ENCODE peak calls at places on chromosomes 7 and 10, in nine cellular contexts. H is HCT116, V is Peyer's patch, C is fibroblast of lung, J is H9, E is transverse colon, U is psoas muscle, O is heart left ventricle, L is astrocyte. K is an unnamed sample.
A peak's percentile ranks its signal among the peaks of the same experiment; 100 is the strongest.

GRCh38 chr7:113331155-113331898 is 213.0 kb upstream of the SMIM30 start:
- DNase-seq in L (no peak), V (no peak), U (peak; percentile 24), H (no peak), C (no peak), J (peak; percentile 67), E (no peak), O (peak; percentile 21), K (no peak)

GRCh38 chr7:29459591-29459990 is 104.0 kb upstream of the PRR15 start:
- DNase-seq in E (no peak), L (no peak), J (no peak), U (no peak), C (no peak), V (no peak), H (no peak), O (no peak), K (no peak)

GRCh38 chr10:37754538-37755323 is 102.7 kb downstream of the ZNF248 start:
- DNase-seq in L (no peak), U (no peak), E (peak; percentile 24), V (no peak), J (no peak), H (peak; percentile 7), O (no peak), C (no peak), K (peak; percentile 9)

GRCh38 chr10:103238506-103239252 is 7.0 kb upstream of the RPEL1 start:
- DNase-seq in J (peak; percentile 83), C (peak; percentile 53), O (peak; percentile 35), L (peak; percentile 34), E (peak; percentile 80), H (peak; percentile 84), U (no peak), V (no peak), K (no peak)

GRCh38 chr7:17696422-17696821 is 243.9 kb downstream of the SNX13 start:
- DNase-seq in O (peak; percentile 25), J (no peak), V (no peak), L (peak; percentile 53), C (peak; percentile 97), E (peak; percentile 16), U (peak; percentile 83), H (no peak), K (peak; percentile 99)

GRCh38 chr7:108014747-108015682 is 12.1 kb upstream of the LAMB1 start:
- DNase-seq in J (no peak), C (peak; percentile 79), H (peak; percentile 32), O (no peak), L (peak; percentile 96), U (no peak), V (no peak), E (no peak), K (no peak)

GRCh38 chr7:43834463-43835251 is 34.7 kb downstream of the MRPS24 start:
- DNase-seq in U (no peak), H (no peak), J (no peak), E (no peak), O (no peak), V (peak; percentile 24), L (peak; percentile 10), C (peak; percentile 27), K (peak; percentile 51)

GRCh38 chr10:78170026-78170475 is 136.4 kb downstream of the RPS24 start:
- DNase-seq in U (no peak), J (no peak), C (peak; percentile 9), V (no peak), L (peak; percentile 12), O (no peak), E (no peak), H (no peak), K (peak; percentile 78)

GRCh38 chr10:72663971-72664370 is 28.0 kb upstream of the MCU start:
- DNase-seq in E (no peak), L (no peak), J (no peak), V (no peak), O (no peak), H (no peak), U (no peak), C (no peak), K (no peak)

GRCh38 chr7:2006231-2006771 is 226.4 kb downstream of the MAD1L1 start:
- DNase-seq in C (no peak), L (no peak), H (no peak), E (no peak), V (no peak), J (peak; percentile 20), O (peak; percentile 21), U (no peak), K (no peak)

GRCh38 chr7:158076215-158076614 is 511.4 kb downstream of the PTPRN2 start:
- DNase-seq in O (no peak), C (no peak), J (no peak), E (no peak), H (no peak), L (no peak), U (no peak), V (no peak), K (no peak)

GRCh38 chr10:58023341-58024073 is 244.2 kb downstream of the IPMK start:
- DNase-seq in U (no peak), H (no peak), J (no peak), V (no peak), C (peak; percentile 67), O (no peak), L (peak; percentile 90), E (no peak), K (peak; percentile 88)

GRCh38 chr7:119640326-119640725 is 632.6 kb upstream of the KCND2 start:
- DNase-seq in E (no peak), U (no peak), C (no peak), O (no peak), V (no peak), L (no peak), H (no peak), J (no peak), K (no peak)

GRCh38 chr10:74932648-74933047 is 106.2 kb downstream of the KAT6B start:
- DNase-seq in J (no peak), E (peak; percentile 37), L (no peak), C (no peak), V (peak; percentile 23), U (peak; percentile 89), O (peak; percentile 71), H (no peak), K (no peak)

GRCh38 chr10:130621231-130621775 is 485.1 kb downstream of the GLRX3 start:
- DNase-seq in C (no peak), L (no peak), O (no peak), V (no peak), J (no peak), U (no peak), E (no peak), H (no peak), K (no peak)

GRCh38 chr7:79820387-79820786 is 314.2 kb upstream of the GNAI1 start:
- DNase-seq in O (peak; percentile 46), L (peak; percentile 48), C (peak; percentile 92), U (peak; percentile 63), J (no peak), H (no peak), V (no peak), E (peak; percentile 26), K (peak; percentile 17)

GRCh38 chr7:333399-333776 is 43.4 kb downstream of the FOXL3 start:
- DNase-seq in U (peak; percentile 63), V (no peak), H (no peak), L (no peak), C (no peak), J (no peak), O (peak; percentile 84), E (peak; percentile 69), K (no peak)

GRCh38 chr7:34320926-34321609 is 336.9 kb upstream of the NPSR1 start:
- DNase-seq in V (no peak), C (peak; percentile 66), H (peak; percentile 54), J (peak; percentile 84), L (peak; percentile 50), E (peak; percentile 68), U (peak; percentile 60), O (peak; percentile 32), K (peak; percentile 50)

GRCh38 chr7:67765481-67765880 is 768.8 kb downstream of the TYW1 start:
- DNase-seq in H (no peak), J (no peak), C (no peak), U (no peak), E (no peak), V (no peak), L (no peak), O (no peak), K (no peak)

DNA sequence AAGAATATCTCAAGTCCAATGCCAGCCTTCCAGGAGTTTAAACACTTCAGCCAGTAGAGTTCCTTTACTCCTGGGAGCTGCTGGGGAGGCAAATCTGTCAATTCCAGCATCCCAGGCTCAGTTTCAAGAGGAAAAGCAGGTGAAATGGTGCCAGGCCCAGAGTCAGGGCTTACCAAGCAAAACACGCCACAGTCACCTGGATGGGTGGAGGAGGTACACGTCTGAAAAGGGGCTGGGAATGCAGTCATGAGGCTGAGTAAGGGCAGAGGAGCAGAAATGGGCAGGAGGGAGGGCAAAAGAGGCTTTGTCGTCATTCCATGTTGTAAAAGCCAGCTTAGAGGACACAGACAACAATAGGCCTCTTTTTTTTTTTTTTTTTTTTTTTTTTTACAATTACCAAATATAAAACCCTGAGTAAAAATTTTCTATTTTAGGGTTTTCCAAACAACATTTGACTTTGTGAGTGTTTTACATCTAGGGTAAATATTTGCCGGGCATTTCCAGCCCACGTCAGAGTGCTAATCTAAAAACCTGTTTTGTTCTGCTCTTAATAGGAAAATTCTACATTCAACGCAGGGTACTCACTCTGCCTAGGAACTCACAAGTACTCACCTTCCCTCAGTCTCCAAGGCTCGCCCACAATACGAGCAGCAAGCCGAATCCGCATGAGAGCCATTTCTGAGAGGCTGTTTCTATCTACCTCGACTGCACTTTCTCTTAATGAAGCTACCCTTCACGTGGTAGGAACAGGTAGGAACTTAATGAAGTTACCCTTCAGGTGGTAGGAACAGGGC is 21.2 kb downstream of the GFRA1 start:
- DNase-seq in U (no peak), C (no peak), J (no peak), H (no peak), O (no peak), V (no peak), E (no peak), L (no peak), K (no peak)
- TF ChIP-seq CTCF in U (no peak), C (no peak), J (no peak), H (no peak), O (no peak), V (no peak), E (no peak), L (no peak), K (no peak)

DNA sequence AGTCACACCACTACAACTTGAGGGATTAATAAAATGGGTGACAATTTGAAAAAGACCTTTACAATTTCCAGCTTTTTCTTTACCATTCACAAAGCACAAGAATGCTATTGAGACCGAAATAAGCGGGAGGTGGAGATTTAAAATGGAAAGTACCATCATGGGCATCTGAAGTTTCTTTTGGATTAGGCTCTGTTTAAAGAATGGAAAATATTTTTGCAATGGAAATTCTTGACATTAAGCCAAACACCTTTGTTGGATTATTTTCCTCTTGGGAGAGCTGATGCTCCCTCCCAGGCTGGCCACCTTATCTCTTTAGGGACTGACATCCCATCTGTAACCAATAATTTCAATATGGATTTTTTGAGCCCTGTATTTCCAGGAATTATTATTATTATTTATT is 62.5 kb downstream of the BPGM start:
- DNase-seq in E (no peak), J (no peak), C (no peak), O (no peak), U (no peak), V (no peak), H (no peak), L (no peak), K (no peak)
- H3K4me1 ChIP-seq in E (no peaks in the 10 kb centered on the region), J (no peaks in the 10 kb centered on the region), C (peaks cover 3% of the 10 kb centered on the region), O (no peaks in the 10 kb centered on the region), U (no peaks in the 10 kb centered on the region), V (no peaks in the 10 kb centered on the region), H (no peaks in the 10 kb centered on the region), L (peaks cover 16% of the 10 kb centered on the region), K (peaks cover 4% of the 10 kb centered on the region)

GRCh38 chr7:101243786-101244384 is 996 bp downstream of the FIS1 start:
- DNase-seq in V (no peak), J (peak; percentile 78), C (peak; percentile 27), E (no peak), O (no peak), L (peak; percentile 29), U (no peak), H (no peak), K (peak; percentile 38)
- TF ChIP-seq CTCF in V (peak; percentile 88), J (no peak), C (no peak), E (peak; percentile 98), O (peak; percentile 86), L (peak; percentile 63), U (peak; percentile 91), H (no peak), K (peak; percentile 90)

GRCh38 chr7:143379607-143380263 is 1.4 kb upstream of the ZYX start:
- DNase-seq in C (no peak), E (no peak), H (peak; percentile 16), J (peak; percentile 34), U (no peak), O (no peak), V (no peak), L (no peak), K (no peak)
- H3K4me1 ChIP-seq in C (peaks cover 8% of the 10 kb centered on the region), E (peaks cover 32% of the 10 kb centered on the region), H (peaks cover 36% of the 10 kb centered on the region), J (peaks cover 5% of the 10 kb centered on the region), U (peaks cover 42% of the 10 kb centered on the region), O (peaks cover 79% of the 10 kb centered on the region), V (peaks cover 37% of the 10 kb centered on the region), L (peaks cover 39% of the 10 kb centered on the region), K (peaks cover 31% of the 10 kb centered on the region)